ENCODE peak calls at places on chromosomes 2 and 18, in five cellular contexts. J is GM12878, T is K562, S is HepG2, G is H1. D is an unnamed sample.
A peak's percentile ranks its signal among the peaks of the same experiment; 100 is the strongest.

GRCh38 chr2:136384541-136385303 is 266.8 kb upstream of the CXCR4 start:
- DNase-seq in S (peak; percentile 35), T (peak; percentile 24), J (no peak), G (no peak), D (peak; percentile 9)

GRCh38 chr2:181264436-181264835 is 192.8 kb upstream of the ITGA4 start:
- DNase-seq in J (no peak), G (no peak), T (no peak), S (no peak), D (no peak)

GRCh38 chr18:21345851-21346250 is 103.8 kb downstream of the GREB1L start:
- DNase-seq in S (no peak), J (no peak), G (no peak), T (no peak), D (no peak)

GRCh38 chr2:127421116-127421800 is 3.0 kb downstream of the PROC start:
- DNase-seq in T (no peak), S (no peak), J (no peak), G (peak; percentile 43), D (no peak)

GRCh38 chr2:4753721-4754120 is 938.5 kb upstream of the SOX11 start:
- DNase-seq in T (no peak), S (no peak), J (no peak), G (no peak), D (no peak)

GRCh38 chr2:54422072-54422581 is 34.0 kb upstream of the SPTBN1 start:
- DNase-seq in G (no peak), T (no peak), J (no peak), S (no peak), D (no peak)

GRCh38 chr18:9779630-9780029 is 71.5 kb downstream of the RAB31 start:
- DNase-seq in T (no peak), S (peak; percentile 57), G (no peak), J (no peak), D (peak; percentile 63)

GRCh38 chr18:48319796-48320638 is 89.2 kb downstream of the ZBTB7C start:
- DNase-seq in S (no peak), T (no peak), J (no peak), G (no peak), D (no peak)

GRCh38 chr2:56476509-56477071 is 292.8 kb downstream of the CCDC85A start:
- DNase-seq in T (no peak), J (no peak), S (no peak), G (no peak), D (no peak)

GRCh38 chr2:233209117-233209977 is 42.1 kb upstream of the ATG16L1 start:
- DNase-seq in G (no peak), T (no peak), S (peak; percentile 23), J (no peak), D (peak; percentile 28)

GRCh38 chr2:223880779-223881178 is 43.4 kb upstream of the AP1S3 start:
- DNase-seq in S (no peak), G (peak; percentile 16), T (no peak), J (no peak), D (no peak)

GRCh38 chr18:9434240-9434701 is 41.0 kb upstream of the RALBP1 start:
- DNase-seq in G (peak; percentile 55), T (no peak), J (no peak), S (no peak), D (no peak)

GRCh38 chr2:180753809-180754761 is 226.3 kb upstream of the UBE2E3 start:
- DNase-seq in G (no peak), T (no peak), S (no peak), J (no peak), D (no peak)

GRCh38 chr2:195304310-195304709 is 352.7 kb upstream of the SLC39A10 start:
- DNase-seq in G (peak; percentile 49), T (peak; percentile 16), S (peak; percentile 35), J (no peak), D (peak; percentile 49)

GRCh38 chr2:23591111-23591510 is 206.1 kb downstream of the KLHL29 start:
- DNase-seq in S (no peak), T (no peak), G (no peak), J (no peak), D (no peak)

GRCh38 chr18:46756559-46757201 is at the start of gene ST8SIA5:
- DNase-seq in S (no peak), J (no peak), T (no peak), G (peak; percentile 88), D (no peak)

GRCh38 chr2:3635171-3636008 is 22.6 kb upstream of the ALLC start:
- DNase-seq in T (no peak), G (peak; percentile 45), J (no peak), S (no peak), D (no peak)

GRCh38 chr2:182550234-182550633 is 123.4 kb upstream of the PDE1A start:
- DNase-seq in S (no peak), T (no peak), J (no peak), G (no peak), D (no peak)

GRCh38 chr2:196566969-196567666 is 72.4 kb upstream of the CCDC150 start:
- DNase-seq in G (no peak), T (no peak), S (no peak), J (no peak), D (no peak)

GRCh38 chr2:172219201-172219600 is 116.5 kb upstream of the DLX2 start:
- DNase-seq in G (no peak), S (no peak), J (no peak), T (no peak), D (no peak)

GRCh38 chr18:40243592-40243991 is 1711.4 kb upstream of the PIK3C3 start:
- DNase-seq in T (no peak), J (no peak), G (no peak), S (no peak), D (no peak)

GRCh38 chr2:205740381-205740780 is 58.1 kb downstream of the NRP2 start:
- DNase-seq in S (no peak), G (no peak), J (no peak), T (no peak), D (no peak)

GRCh38 chr18:56835331-56835730 is 184.2 kb downstream of the WDR7 start:
- DNase-seq in G (no peak), T (no peak), S (no peak), J (no peak), D (no peak)

GRCh38 chr2:222318026-222318711 is 19.4 kb upstream of the PAX3 start:
- DNase-seq in J (no peak), T (peak; percentile 15), S (peak; percentile 53), G (peak; percentile 89), D (peak; percentile 73)

GRCh38 chr2:214808961-214809750 is at the start of gene BARD1:
- DNase-seq in G (peak; percentile 57), J (no peak), S (peak; percentile 40), T (peak; percentile 52), D (peak; percentile 49)

GRCh38 chr18:49880656-49881055 is 67.3 kb upstream of the ACAA2 start:
- DNase-seq in T (peak; percentile 47), S (no peak), G (no peak), J (no peak), D (no peak)

GRCh38 chr2:33242845-33243244 is 233.6 kb upstream of the RASGRP3 start:
- DNase-seq in G (no peak), T (no peak), J (no peak), S (no peak), D (no peak)

GRCh38 chr2:175180701-175181103 is 808 bp downstream of the ATP5MC3 start:
- DNase-seq in G (no peak), J (no peak), T (peak; percentile 84), S (peak; percentile 58), D (peak; percentile 40)

GRCh38 chr2:236086971-236087465 is 81.2 kb downstream of the GBX2 start:
- DNase-seq in T (no peak), J (no peak), S (no peak), G (peak; percentile 63), D (no peak)

GRCh38 chr2:102049756-102050443 is 58.1 kb downstream of the IL1R2 start:
- DNase-seq in G (no peak), T (no peak), J (no peak), S (no peak), D (no peak)

GRCh38 chr18:23458830-23459529 is 5.9 kb downstream of the RIOK3 start:
- DNase-seq in T (no peak), S (no peak), J (no peak), G (no peak), D (no peak)
- TF ChIP-seq KDM1A in T (no peak), S (no peak), J (no peak), G (no peak), D (no peak)

DNA sequence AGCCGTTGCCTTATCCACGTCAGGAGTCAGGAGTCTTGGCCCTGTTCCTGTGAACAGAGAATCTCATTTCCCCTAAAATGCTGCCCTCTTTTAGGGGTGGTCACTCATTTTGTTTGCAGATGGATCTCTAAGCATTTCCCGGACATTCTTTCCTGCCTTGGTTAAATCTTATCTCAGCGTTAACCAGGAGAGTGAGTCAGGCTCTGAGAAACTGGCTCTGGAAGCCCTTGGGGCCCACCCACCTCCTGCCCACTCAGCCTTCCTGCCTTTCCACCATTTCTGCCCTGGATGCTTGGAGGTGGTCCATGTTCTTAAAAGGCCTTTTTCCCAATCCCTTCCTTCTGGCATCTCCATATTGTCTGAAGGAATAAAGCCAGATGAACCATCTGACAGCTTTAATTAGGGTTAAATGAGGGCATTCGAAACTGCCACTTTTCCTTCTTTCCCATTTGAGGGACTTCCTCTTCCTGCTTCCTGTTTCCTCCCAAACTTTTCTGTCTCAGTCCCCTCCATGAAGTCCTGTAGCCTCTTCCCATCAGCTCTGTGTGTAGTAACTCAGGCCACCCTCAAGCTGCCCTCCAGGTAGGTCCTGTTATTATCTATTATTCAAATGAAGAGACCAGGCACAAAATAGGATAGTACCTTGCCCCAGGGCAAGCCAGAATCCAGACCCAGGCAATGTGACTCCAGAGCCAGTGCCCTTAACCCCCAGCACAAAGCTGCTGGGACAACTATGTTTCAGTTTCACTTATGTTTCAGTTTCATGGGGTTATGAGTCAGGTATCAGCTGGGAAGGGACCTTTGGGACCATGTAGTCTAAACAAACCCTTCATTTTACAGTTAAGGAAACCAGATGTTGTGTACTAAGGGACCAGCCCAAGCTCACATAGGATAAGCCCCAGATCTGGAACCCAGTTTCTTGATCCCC is 9.7 kb downstream of the HK2 start:
- DNase-seq in T (no peak), G (no peak), S (peak; percentile 76), J (peak; percentile 56), D (no peak)
- TF ChIP-seq MAX in T (no peak), G (no peak), S (no peak), J (no peak), D (no peak)

GRCh38 chr2:70552501-70553333 is 909 bp downstream of the TGFA start:
- DNase-seq in S (no peak), J (no peak), G (peak; percentile 59), T (no peak), D (no peak)
- TF ChIP-seq KDM1A in S (no peak), J (no peak), G (no peak), T (no peak), D (no peak)

GRCh38 chr2:219631406-219631891 is 4.0 kb downstream of the SLC4A3 start:
- DNase-seq in G (no peak), T (no peak), J (no peak), S (no peak), D (no peak)

GRCh38 chr2:219633276-219634065 is 6.0 kb downstream of the SLC4A3 start:
- DNase-seq in T (no peak), G (no peak), S (no peak), J (no peak), D (no peak)

GRCh38 chr2:219631925-219632757 is 4.7 kb downstream of the SLC4A3 start:
- DNase-seq in J (no peak), T (no peak), G (no peak), S (no peak), D (no peak)

GRCh38 chr2:219634171-219634940 is 6.9 kb downstream of the SLC4A3 start:
- DNase-seq in J (no peak), T (no peak), S (no peak), G (no peak), D (no peak)

DNA sequence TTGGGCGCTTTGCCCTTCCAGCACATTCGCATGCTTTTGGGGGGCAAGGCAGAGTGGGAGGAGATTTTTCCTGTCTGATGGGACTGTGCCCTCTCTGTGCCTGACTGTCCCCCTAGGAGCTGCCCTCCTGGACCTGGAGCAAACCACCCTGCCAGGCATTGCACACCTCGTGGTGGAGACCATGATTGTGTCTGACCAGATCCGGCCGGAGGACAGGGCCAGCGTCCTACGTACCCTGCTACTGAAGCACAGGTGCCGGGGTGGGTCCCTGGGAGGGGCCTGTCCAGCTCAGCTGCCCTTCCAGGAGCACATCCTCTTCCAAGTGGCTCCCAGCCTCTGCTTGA is 5.3 kb downstream of the SLC4A3 start:
- DNase-seq in T (no peak), G (no peak), S (no peak), J (no peak), D (no peak)
- TF ChIP-seq MAX in T (no peak), G (no peak), S (no peak), J (no peak), D (no peak)